ENCODE peak calls at places on chromosomes 1 and 21, in four cellular contexts. K is DND-41, T is right atrium auricular region, V is heart left ventricle. Z is an unnamed sample.

GRCh38 chr21:31414601-31415000 is 70.5 kb upstream of the TIAM1 start:
- DNase-seq in K (no peak), T (no peak), V (no peak), Z (no peak)

GRCh38 chr1:54137532-54138061 is 15.2 kb downstream of the CDCP2 start:
- DNase-seq in K (no peak), T (no peak), V (no peak), Z (no peak)

GRCh38 chr1:162055062-162055461 is 14.4 kb upstream of the NOS1AP start:
- DNase-seq in K (no peak), T (no peak), V (no peak), Z (no peak)

GRCh38 chr1:55285849-55286248 is 70.7 kb upstream of the USP24 start:
- DNase-seq in K (no peak), T (no peak), V (no peak), Z (no peak)

GRCh38 chr21:38619865-38620513 is 121.7 kb upstream of the ERG start:
- DNase-seq in K (no peak), T (no peak), V (peak; percentile 43), Z (no peak)

GRCh38 chr1:34378968-34379729 is 202.4 kb downstream of the C1orf94 start:
- DNase-seq in K (no peak), T (no peak), V (no peak), Z (no peak)

GRCh38 chr1:77406661-77407060 is 124.8 kb downstream of the AK5 start:
- DNase-seq in K (no peak), T (no peak), V (no peak), Z (no peak)

GRCh38 chr1:98210064-98210463 is 289.2 kb upstream of the DPYD start:
- DNase-seq in K (no peak), T (no peak), V (no peak), Z (no peak)

GRCh38 chr21:38916214-38916964 is 110.7 kb downstream of the ETS2 start:
- DNase-seq in K (no peak), T (peak; percentile 18), V (no peak), Z (no peak)

GRCh38 chr21:46124083-46124925 is 26.4 kb downstream of the COL6A2 start:
- DNase-seq in K (no peak), T (no peak), V (peak; percentile 12), Z (peak; percentile 4)

GRCh38 chr1:108034396-108034795 is 69.4 kb upstream of the VAV3 start:
- DNase-seq in K (no peak), T (no peak), V (no peak), Z (no peak)

GRCh38 chr1:38000529-38001453 is 4.5 kb downstream of the FHL3 start:
- DNase-seq in K (no peak), T (no peak), V (peak; percentile 60), Z (no peak)

GRCh38 chr1:61839702-61840101 is 97.4 kb downstream of the PATJ start:
- DNase-seq in K (no peak), T (no peak), V (no peak), Z (no peak)

DNA sequence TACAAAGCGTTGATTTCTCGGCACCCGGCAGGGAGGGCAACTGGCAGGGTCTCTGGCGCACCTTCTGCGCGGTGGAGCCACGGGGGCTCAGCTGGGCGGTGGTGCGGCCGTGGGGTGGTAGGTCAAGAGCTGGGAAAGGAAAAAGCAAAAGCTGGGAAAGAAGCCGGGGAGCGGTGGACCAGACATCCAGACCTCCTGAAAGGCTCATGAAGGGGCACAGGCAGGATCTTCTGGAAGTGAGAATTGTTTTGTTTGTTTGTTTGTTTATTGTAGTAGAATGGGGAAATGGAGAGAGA is 7.2 kb upstream of the RNU1-1 start:
- DNase-seq in K (no peak), T (no peak), V (no peak), Z (no peak)
- H3K4me3 ChIP-seq in K (no peak overlapping the region), T (no peak overlapping the region), V (no peak overlapping the region), Z (no peak overlapping the region)

DNA sequence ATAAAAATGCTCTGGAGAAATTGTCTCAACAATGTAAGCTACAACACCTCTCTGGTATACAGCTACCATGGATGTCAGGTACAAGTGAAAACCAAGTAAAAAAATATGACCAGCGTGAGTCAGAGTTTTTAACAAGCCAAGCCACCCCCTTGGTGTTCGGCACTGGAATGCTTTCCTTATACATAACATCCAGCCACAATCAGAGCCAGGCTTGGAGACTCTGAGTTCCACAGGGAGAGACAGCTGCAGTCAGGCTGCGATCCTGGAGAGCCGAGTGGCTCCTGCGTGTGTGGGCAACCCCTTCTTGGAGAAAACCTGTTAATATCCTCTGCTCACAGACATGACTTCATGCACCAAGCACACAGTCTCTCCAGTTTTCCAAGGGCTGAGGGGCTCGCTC is 21.8 kb downstream of the TSPAN2 start:
- DNase-seq in K (no peak), T (no peak), V (no peak), Z (no peak)
- H3K27ac ChIP-seq in K (no peak overlapping the region), T (no peak overlapping the region), V (no peak overlapping the region), Z (no peak overlapping the region)

DNA sequence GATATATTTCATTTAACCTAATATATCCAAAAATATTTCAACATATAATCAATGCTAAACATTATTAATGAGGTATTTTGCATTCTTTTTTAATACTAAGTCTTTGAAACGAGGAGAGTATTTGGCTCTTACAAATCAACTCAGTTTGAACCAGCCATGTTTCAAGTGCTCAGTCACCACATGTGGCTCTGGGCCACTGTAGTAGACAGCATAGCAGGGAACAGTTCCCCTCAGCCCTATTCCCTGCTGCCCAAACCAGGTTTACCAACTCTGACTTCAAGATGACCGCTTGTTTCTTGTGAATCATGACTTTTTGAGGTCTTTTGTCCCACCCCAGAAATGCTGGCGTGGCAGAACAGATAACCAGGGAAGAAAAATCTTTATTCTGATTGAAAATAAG is 5.7 kb downstream of the ZNF672 start:
- DNase-seq in K (no peak), T (no peak), V (no peak), Z (no peak)
- H3K4me3 ChIP-seq in K (no peak overlapping the region), T (no peak overlapping the region), V (no peak overlapping the region), Z (no peak overlapping the region)

GRCh38 chr1:49048188-49048587 is 271.5 kb upstream of the BEND5 start:
- DNase-seq in K (no peak), T (no peak), V (no peak), Z (no peak)
- H3K27ac ChIP-seq in K (no peak overlapping the region), T (no peak overlapping the region), V (no peak overlapping the region), Z (no peak overlapping the region)

GRCh38 chr1:243490147-243490546 is 234.3 kb downstream of the SDCCAG8 start:
- DNase-seq in K (no peak), T (no peak), V (no peak), Z (no peak)
- H3K4me3 ChIP-seq in K (no peak overlapping the region), T (no peak overlapping the region), V (no peak overlapping the region), Z (no peak overlapping the region)

Z was measured in naive thymus-derived CD4-positive, alpha-beta T cell.